ENCODE peak calls at places on chromosome 14, in four cellular contexts. O, W, Q and A are unnamed samples.

GRCh38 chr14:41568979-41569378 is 37.7 kb upstream of the LRFN5 start:
- DNase-seq in O (no peak), W (no peak), Q (no peak), A (no peak)

GRCh38 chr14:100438678-100439592 is 115.8 kb downstream of the SLC25A47 start:
- DNase-seq in O (no peak), W (no peak), Q (peak; percentile 92), A (no peak)

GRCh38 chr14:105059917-105060565 is 5.2 kb downstream of the GPR132 start:
- DNase-seq in O (no peak), W (no peak), Q (no peak), A (no peak)

GRCh38 chr14:74571901-74572828 is 39.9 kb downstream of the LTBP2 start:
- DNase-seq in O (no peak), W (no peak), Q (peak; percentile 96), A (no peak)

GRCh38 chr14:23486116-23486515 is 16.6 kb downstream of the NGDN start:
- DNase-seq in O (no peak), W (peak; percentile 24), Q (no peak), A (no peak)

GRCh38 chr14:46036099-46036498 is 615.5 kb downstream of the RPL10L start:
- DNase-seq in O (no peak), W (no peak), Q (no peak), A (no peak)

GRCh38 chr14:29109589-29109988 is 343.0 kb downstream of the FOXG1 start:
- DNase-seq in O (no peak), W (no peak), Q (no peak), A (no peak)

GRCh38 chr14:65304239-65304638 is 108.3 kb upstream of the FUT8 start:
- DNase-seq in O (no peak), W (no peak), Q (no peak), A (no peak)

GRCh38 chr14:37844614-37845013 is 249.2 kb downstream of the TTC6 start:
- DNase-seq in O (no peak), W (no peak), Q (no peak), A (no peak)

GRCh38 chr14:87712386-87713113 is 280.4 kb downstream of the GALC start:
- DNase-seq in O (no peak), W (no peak), Q (no peak), A (no peak)

GRCh38 chr14:24613241-24613640 is 3.8 kb upstream of the GZMH start:
- DNase-seq in O (no peak), W (no peak), Q (no peak), A (no peak)

GRCh38 chr14:92726135-92726932 is 22.1 kb downstream of the LGMN start:
- DNase-seq in O (no peak), W (no peak), Q (peak; percentile 86), A (no peak)

GRCh38 chr14:98114122-98114895 is 1157.7 kb downstream of the BCL11B start:
- DNase-seq in O (no peak), W (no peak), Q (peak; percentile 78), A (no peak)

GRCh38 chr14:51488569-51489220 is 163.0 kb upstream of the FRMD6 start:
- DNase-seq in O (no peak), W (no peak), Q (no peak), A (no peak)

GRCh38 chr14:105086833-105087307 is 21.6 kb upstream of the GPR132 start:
- DNase-seq in O (peak; percentile 37), W (peak; percentile 21), Q (peak; percentile 94), A (no peak)